ENCODE peak calls at places on chromosomes 2 and 18, in six cellular contexts. X is fibroblast of pulmonary artery; P is activated CD4-positive, alpha-beta T cell treated with anti-CD3 and anti-CD28 coated beads, Interleukin-2, amount 50 U/mL, for 4 hours; I is stimulated activated CD4-positive, alpha-beta T cell treated with anti-CD3 and anti-CD28 coated beads, Interleukin-2, amount 100 ng/mL, for 4 hours; B is HCT116; R is left ventricle myocardium inferior. U is an unnamed sample.

GRCh38 chr2:35293261-35293660 is 1062.3 kb upstream of the CRIM1 start:
- DNase-seq in X (no peak), P (no peak), I (no peak), B (no peak), R (no peak), U (no peak)

GRCh38 chr18:10040287-10041011 is 126.6 kb downstream of the VAPA start:
- DNase-seq in X (peak), P (no peak), I (no peak), B (no peak), R (no peak), U (no peak)

GRCh38 chr2:137208361-137208973 is 443.1 kb downstream of the THSD7B start:
- DNase-seq in X (peak), P (no peak), I (no peak), B (no peak), R (no peak), U (no peak)

GRCh38 chr18:53567935-53568574 is 656.4 kb downstream of the MBD2 start:
- DNase-seq in X (peak), P (no peak), I (no peak), B (no peak), R (no peak), U (no peak)

GRCh38 chr2:186543561-186544131 is 46.2 kb upstream of the ITGAV start:
- DNase-seq in X (peak), P (no peak), I (no peak), B (no peak), R (no peak), U (no peak)

GRCh38 chr2:10225291-10226031 is 77.2 kb upstream of the HPCAL1 start:
- DNase-seq in X (no peak), P (no peak), I (no peak), B (no peak), R (no peak), U (no peak)

GRCh38 chr2:8304821-8305766 is 376.8 kb upstream of the ID2 start:
- DNase-seq in X (no peak), P (no peak), I (no peak), B (no peak), R (no peak), U (no peak)

GRCh38 chr2:85678794-85679672 is 11.0 kb upstream of the SFTPB start:
- DNase-seq in X (peak), P (peak), I (peak), B (peak), R (peak), U (peak)

GRCh38 chr2:234502919-234503285 is 6.0 kb upstream of the ARL4C start:
- DNase-seq in X (no peak), P (no peak), I (no peak), B (no peak), R (no peak), U (no peak)

GRCh38 chr2:40957508-40957907 is 505.6 kb upstream of the SLC8A1 start:
- DNase-seq in X (peak), P (no peak), I (no peak), B (no peak), R (peak), U (no peak)

GRCh38 chr2:28751102-28751955 is at the start of gene PPP1CB:
- DNase-seq in X (peak), P (peak), I (peak), B (peak), R (peak), U (peak)

GRCh38 chr2:226608393-226608955 is 191.1 kb downstream of the IRS1 start:
- DNase-seq in X (no peak), P (no peak), I (no peak), B (no peak), R (no peak), U (no peak)